ENCODE peak calls at places on chromosome 4, in five cellular contexts. K, Y, P, V and X are unnamed samples.

GRCh38 chr4:98470831-98471230 is 187.6 kb downstream of the TSPAN5 start:
- DNase-seq in Y (no peak), P (no peak), V (no peak), K (no peak), X (no peak)

GRCh38 chr4:102553982-102554381 is 52.8 kb downstream of the NFKB1 start:
- DNase-seq in V (no peak), K (no peak), P (no peak), Y (peak), X (no peak)

GRCh38 chr4:90127706-90128345 is 632 bp downstream of the CCSER1 start:
- DNase-seq in K (no peak), V (peak), P (peak), Y (no peak), X (no peak)

GRCh38 chr4:140309124-140309870 is 64.1 kb upstream of the SCOC start:
- DNase-seq in P (no peak), K (no peak), Y (peak), V (no peak), X (no peak)

GRCh38 chr4:57147335-57148060 is 37.3 kb upstream of the IGFBP7 start:
- DNase-seq in K (no peak), Y (peak), V (no peak), P (no peak), X (no peak)

GRCh38 chr4:80192937-80193336 is 4.4 kb upstream of the PRDM8 start:
- DNase-seq in Y (peak), P (no peak), K (no peak), V (no peak), X (no peak)

GRCh38 chr4:140326395-140326993 is 47.0 kb upstream of the SCOC start:
- DNase-seq in P (no peak), K (no peak), V (no peak), Y (peak), X (no peak)

GRCh38 chr4:86414686-86415085 is 54.8 kb upstream of the MAPK10 start:
- DNase-seq in Y (no peak), K (no peak), P (no peak), V (no peak), X (no peak)

GRCh38 chr4:165158762-165159161 is 46.1 kb upstream of the TMEM192 start:
- DNase-seq in V (no peak), P (no peak), K (no peak), Y (no peak), X (no peak)

GRCh38 chr4:172716291-172716690 is 452.3 kb upstream of the GALNT7 start:
- DNase-seq in Y (no peak), P (no peak), V (no peak), K (no peak), X (no peak)

GRCh38 chr4:109574443-109574850 is 14.4 kb downstream of the MCUB start:
- DNase-seq in V (no peak), K (no peak), P (no peak), Y (no peak), X (no peak)

GRCh38 chr4:81378398-81378797 is 93.3 kb downstream of the RASGEF1B start:
- DNase-seq in P (no peak), K (no peak), Y (no peak), V (no peak), X (no peak)

GRCh38 chr4:7820031-7820825 is 119.4 kb downstream of the AFAP1 start:
- DNase-seq in P (no peak), K (no peak), Y (no peak), V (no peak), X (no peak)

GRCh38 chr4:89196056-89196674 is 84.8 kb downstream of the TIGD2 start:
- DNase-seq in Y (no peak), P (no peak), V (no peak), K (no peak), X (no peak)

GRCh38 chr4:143372093-143372915 is 35.6 kb downstream of the GAB1 start:
- DNase-seq in K (no peak), V (no peak), Y (no peak), P (no peak), X (no peak)

GRCh38 chr4:176195184-176195978 is at the start of gene SPATA4:
- DNase-seq in P (peak), K (peak), Y (peak), V (peak), X (peak)

GRCh38 chr4:37908488-37909343 is 17.8 kb downstream of the TBC1D1 start:
- DNase-seq in Y (peak), K (no peak), V (no peak), P (no peak), X (no peak)

GRCh38 chr4:101169044-101170014 is 178.0 kb downstream of the PPP3CA start:
- DNase-seq in P (peak), V (peak), K (peak), Y (peak), X (peak)